ENCODE peak calls at places on chromosomes 1 and 21, in four cellular contexts. K, F, E and R are unnamed samples.

GRCh38 chr1:234520908-234521801 is 42.2 kb upstream of the TARBP1 start:
- DNase-seq in K (peak), F (no peak), E (no peak), R (no peak)

GRCh38 chr21:28496517-28496916 is 496.2 kb downstream of the LTN1 start:
- DNase-seq in K (no peak), F (no peak), E (no peak), R (no peak)

GRCh38 chr1:150420560-150421265 is 56.8 kb downstream of the RPRD2 start:
- DNase-seq in K (no peak), F (no peak), E (no peak), R (no peak)

GRCh38 chr1:203463469-203464062 is 12.0 kb upstream of the PRELP start:
- DNase-seq in K (no peak), F (no peak), E (no peak), R (no peak)

GRCh38 chr1:119732465-119733168 is 20.9 kb downstream of the PHGDH start:
- DNase-seq in K (no peak), F (no peak), E (no peak), R (no peak)

GRCh38 chr21:32572574-32573420 is 12.5 kb downstream of the TCP10L start:
- DNase-seq in K (peak), F (no peak), E (peak), R (no peak)

GRCh38 chr21:42670884-42671283 is 17.5 kb downstream of the PDE9A start:
- DNase-seq in K (no peak), F (no peak), E (no peak), R (no peak)

GRCh38 chr1:25066253-25066652 is 136.2 kb upstream of the RUNX3 start:
- DNase-seq in K (no peak), F (no peak), E (no peak), R (no peak)

GRCh38 chr1:229579101-229579651 is 20.7 kb upstream of the ABCB10 start:
- DNase-seq in K (no peak), F (no peak), E (peak), R (no peak)

GRCh38 chr1:219174672-219175564 is 1.2 kb downstream of the LYPLAL1 start:
- DNase-seq in K (peak), F (no peak), E (peak), R (no peak)

GRCh38 chr1:203117611-203118575 is 9.6 kb upstream of the ADORA1 start:
- DNase-seq in K (peak), F (peak), E (peak), R (peak)

DNA sequence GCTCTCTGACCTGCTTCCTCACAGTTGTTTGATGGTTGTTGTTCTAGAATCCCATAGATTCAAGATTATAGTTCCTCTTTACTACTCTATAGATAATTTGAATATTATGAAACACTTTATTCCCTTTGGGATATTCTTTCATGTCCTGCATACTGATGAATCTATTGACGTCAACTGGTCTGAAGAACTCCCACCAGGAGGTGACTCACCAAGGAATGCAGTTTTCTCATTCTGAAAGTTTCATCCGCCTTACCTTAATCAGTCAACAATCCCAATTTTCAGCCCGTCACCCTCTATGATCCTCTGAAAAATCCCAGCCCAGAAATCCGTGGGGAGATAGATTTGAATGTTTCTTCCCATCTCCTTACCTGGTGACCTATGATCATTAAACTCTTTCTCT is 834.1 kb upstream of the PRMT6 start:
- DNase-seq in K (no peak), F (no peak), E (no peak), R (no peak)
- TF ChIP-seq HMGXB4 in K (no peak), F (no peak), E (no peak), R (no peak)

GRCh38 chr1:104921552-104921951 is 1171.9 kb downstream of the AMY1C start:
- DNase-seq in K (no peak), F (peak), E (no peak), R (no peak)
- TF ChIP-seq HMGXB4 in K (no peak), F (no peak), E (no peak), R (no peak)

DNA sequence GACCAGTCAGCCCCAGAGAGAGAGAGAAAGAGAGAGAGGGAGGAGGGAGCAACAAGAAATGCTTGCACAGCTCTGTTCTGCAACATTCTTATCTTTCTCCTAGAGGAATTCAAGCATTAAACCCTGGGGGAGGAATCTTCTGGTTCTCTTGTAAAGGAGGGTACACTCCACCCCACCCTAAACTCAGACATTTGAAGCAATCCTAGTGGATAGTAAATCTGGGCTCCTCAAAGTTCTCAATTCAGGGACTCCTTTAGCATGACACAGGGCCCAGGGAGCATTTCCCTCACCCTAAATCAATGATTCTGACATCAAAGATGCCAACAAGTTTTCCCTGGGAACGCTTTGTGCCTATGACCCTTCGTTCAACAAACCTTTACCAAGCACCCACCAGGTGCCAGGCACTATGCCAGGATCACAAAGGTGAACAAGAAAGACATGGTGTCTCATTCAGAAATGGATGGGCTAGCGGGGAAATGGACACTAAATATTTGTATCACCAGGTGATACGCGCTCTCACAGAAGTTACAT is 11.9 kb upstream of the CAPN2 start:
- DNase-seq in K (no peak), F (peak), E (no peak), R (no peak)
- TF ChIP-seq HMGXB4 in K (no peak), F (no peak), E (no peak), R (no peak)

GRCh38 chr1:1616838-1617237 is 1.5 kb downstream of the MIB2 start:
- DNase-seq in K (peak), F (no peak), E (no peak), R (no peak)
- TF ChIP-seq HMGXB4 in K (no peak), F (no peak), E (no peak), R (no peak)

DNA sequence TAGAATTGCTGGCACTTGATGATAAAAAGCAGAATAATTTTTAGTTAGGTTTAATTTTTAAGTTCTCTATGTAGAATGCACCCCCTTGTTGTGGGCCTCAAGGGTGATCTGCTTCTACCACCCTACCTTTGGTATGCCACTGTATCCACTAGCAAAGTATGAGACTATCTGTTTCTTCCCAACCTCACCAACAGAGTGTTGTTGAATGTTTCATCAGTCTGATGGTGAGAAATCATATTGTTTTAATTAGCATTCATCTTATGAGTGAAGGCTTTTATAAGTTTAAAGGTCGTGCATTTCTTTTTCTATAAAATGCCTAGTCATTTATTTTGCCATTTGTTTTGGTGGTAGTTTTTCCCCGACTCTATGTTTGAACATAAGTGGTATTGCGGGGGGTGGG is 141.0 kb downstream of the MAGI3 start:
- DNase-seq in K (no peak), F (no peak), E (no peak), R (no peak)
- TF ChIP-seq HMGXB4 in K (no peak), F (no peak), E (no peak), R (no peak)

DNA sequence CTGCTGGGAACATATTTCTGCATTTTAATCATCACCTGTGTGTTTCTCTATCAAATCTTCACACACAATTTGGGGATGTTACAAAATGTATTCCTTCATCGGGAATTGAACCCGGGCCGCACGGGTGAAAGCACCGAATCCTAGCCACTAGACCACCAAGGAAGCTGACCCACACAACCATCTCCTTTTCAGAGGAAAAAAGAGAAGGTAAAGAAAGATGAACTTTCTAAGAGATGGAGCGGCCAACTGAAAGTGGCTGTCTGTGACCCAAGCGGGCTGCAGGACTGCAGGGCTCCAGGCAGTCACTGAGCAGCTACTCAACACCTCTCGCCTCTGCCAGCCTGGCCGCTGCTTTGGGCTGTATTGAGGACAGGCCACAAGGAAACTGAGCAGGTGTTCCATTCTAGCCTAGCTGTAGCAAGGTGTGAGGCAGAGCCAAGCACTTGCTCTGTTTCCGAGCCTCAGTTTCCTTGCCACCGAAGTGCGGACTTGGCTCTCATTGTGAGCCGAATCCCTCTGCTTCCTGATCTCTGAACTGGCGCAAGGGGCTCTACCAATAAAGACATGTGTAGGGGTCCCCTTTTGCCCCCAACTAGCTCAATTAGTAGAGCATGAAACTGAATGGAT is 156.9 kb upstream of the NBPF11 start:
- DNase-seq in K (peak), F (peak), E (no peak), R (peak)
- TF ChIP-seq HMGXB4 in K (no peak), F (no peak), E (no peak), R (no peak)

GRCh38 chr1:103362348-103363007 is 163.0 kb upstream of the RNPC3 start:
- DNase-seq in K (no peak), F (no peak), E (no peak), R (no peak)
- TF ChIP-seq HMGXB4 in K (no peak), F (no peak), E (no peak), R (no peak)

GRCh38 chr21:45988366-45989347 is 7.1 kb downstream of the COL6A1 start:
- DNase-seq in K (no peak), F (no peak), E (no peak), R (peak)
- TF ChIP-seq HMGXB4 in K (no peak), F (no peak), E (no peak), R (no peak)

DNA sequence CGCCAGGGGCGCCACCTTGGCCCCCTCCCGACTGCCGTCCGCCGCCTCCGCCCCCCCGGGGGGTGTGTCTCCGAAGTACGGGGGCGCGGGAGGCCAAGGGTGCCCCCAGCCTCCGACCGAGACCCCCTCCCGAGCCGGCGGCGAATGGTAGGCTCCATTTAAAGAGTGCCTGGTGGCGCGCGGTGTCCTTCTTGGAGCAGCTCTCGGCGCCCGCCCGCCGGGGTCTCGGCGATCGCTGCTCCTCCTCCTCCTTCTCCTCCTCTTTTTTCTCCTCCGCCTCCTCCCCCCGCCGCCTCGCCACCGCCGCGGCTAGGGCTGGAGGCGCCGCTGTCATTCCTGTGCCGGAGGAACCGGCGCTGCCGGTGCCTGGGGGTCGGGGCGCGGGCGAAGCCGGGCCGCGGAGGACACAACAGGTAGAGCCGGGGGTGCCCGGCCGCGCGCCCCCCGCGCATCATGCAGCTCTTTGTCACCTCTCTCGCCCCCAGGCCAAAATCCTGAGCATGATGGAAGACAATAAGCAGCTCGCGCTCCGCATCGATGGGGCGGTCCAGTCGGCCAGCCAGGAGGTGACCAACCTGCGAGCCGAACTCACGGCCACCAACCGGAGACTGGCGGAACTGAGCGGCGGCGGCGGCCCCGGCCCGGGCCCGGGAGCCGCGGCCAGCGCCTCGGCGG is at the start of gene KAZN:
- DNase-seq in K (no peak), F (no peak), E (no peak), R (peak)
- TF ChIP-seq HMGXB4 in K (no peak), F (no peak), E (no peak), R (peak)

DNA sequence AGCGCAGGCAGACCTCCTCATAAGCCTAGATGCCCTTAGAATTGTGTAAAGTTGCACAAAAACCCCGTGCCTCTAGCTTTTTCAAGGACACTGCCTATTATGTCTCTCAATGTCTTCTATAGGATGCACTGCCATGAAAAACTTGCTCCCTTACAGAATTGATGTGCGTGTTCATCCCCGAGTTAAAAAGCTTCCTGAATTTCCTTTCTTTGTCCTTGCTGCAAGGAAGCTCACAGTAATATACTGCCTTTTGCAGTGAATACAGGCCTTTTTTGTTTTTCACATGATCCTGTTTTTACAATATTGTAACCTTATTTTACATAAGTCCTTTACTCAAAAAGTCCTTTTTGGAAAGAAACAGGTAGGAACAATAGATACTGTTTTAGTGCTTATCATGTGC is 193.0 kb downstream of the TTLL7 start:
- DNase-seq in K (no peak), F (no peak), E (no peak), R (no peak)
- TF ChIP-seq HMGXB4 in K (no peak), F (no peak), E (no peak), R (no peak)